ENCODE peak calls at places on chromosomes 7 and 10, in five cellular contexts. K, Y, D, C and Q are unnamed samples.

GRCh38 chr7:100159099-100159623 is 638 bp upstream of the TRAPPC14 start:
- DNase-seq in C (peak), D (no peak), Y (no peak), K (peak), Q (no peak)

GRCh38 chr7:157278791-157279678 is 57.8 kb upstream of the DNAJB6 start:
- DNase-seq in Y (no peak), D (no peak), C (peak), K (peak), Q (no peak)

GRCh38 chr7:47420117-47420780 is 161.7 kb downstream of the TNS3 start:
- DNase-seq in C (no peak), K (no peak), Y (no peak), D (no peak), Q (no peak)

GRCh38 chr7:139252451-139252850 is 21.4 kb downstream of the UBN2 start:
- DNase-seq in C (no peak), Y (no peak), D (no peak), K (no peak), Q (no peak)

GRCh38 chr7:152851881-152852417 is 92.4 kb downstream of the ACTR3B start:
- DNase-seq in K (no peak), C (no peak), Y (no peak), D (no peak), Q (no peak)

GRCh38 chr10:47405829-47406547 is 21.9 kb upstream of the ZNF488 start:
- DNase-seq in K (no peak), D (no peak), Y (no peak), C (no peak), Q (no peak)

GRCh38 chr7:351681-352480 is 61.9 kb downstream of the FOXL3 start:
- DNase-seq in K (no peak), D (no peak), Y (no peak), C (no peak), Q (no peak)

GRCh38 chr10:125661942-125662515 is 20.9 kb downstream of the TEX36 start:
- DNase-seq in C (no peak), D (no peak), K (peak), Y (peak), Q (no peak)

GRCh38 chr10:47451275-47451997 is 32.5 kb downstream of the ANXA8 start:
- DNase-seq in K (no peak), Y (no peak), D (no peak), C (no peak), Q (no peak)

GRCh38 chr10:77248104-77248503 is 389.5 kb downstream of the KCNMA1 start:
- DNase-seq in Y (no peak), K (no peak), C (no peak), D (no peak), Q (no peak)

GRCh38 chr7:98372993-98373392 is 27.9 kb downstream of the BAIAP2L1 start:
- DNase-seq in Y (no peak), K (no peak), D (no peak), C (no peak), Q (no peak)

GRCh38 chr10:8405551-8405950 is 351.1 kb downstream of the GATA3 start:
- DNase-seq in K (no peak), D (no peak), C (no peak), Y (no peak), Q (no peak)

GRCh38 chr10:85542936-85543730 is 823.5 kb downstream of the GRID1 start:
- DNase-seq in Y (no peak), D (no peak), C (no peak), K (no peak), Q (no peak)

GRCh38 chr10:62306663-62307062 is 38.0 kb upstream of the RTKN2 start:
- DNase-seq in D (no peak), Y (no peak), C (no peak), K (no peak), Q (no peak)

DNA sequence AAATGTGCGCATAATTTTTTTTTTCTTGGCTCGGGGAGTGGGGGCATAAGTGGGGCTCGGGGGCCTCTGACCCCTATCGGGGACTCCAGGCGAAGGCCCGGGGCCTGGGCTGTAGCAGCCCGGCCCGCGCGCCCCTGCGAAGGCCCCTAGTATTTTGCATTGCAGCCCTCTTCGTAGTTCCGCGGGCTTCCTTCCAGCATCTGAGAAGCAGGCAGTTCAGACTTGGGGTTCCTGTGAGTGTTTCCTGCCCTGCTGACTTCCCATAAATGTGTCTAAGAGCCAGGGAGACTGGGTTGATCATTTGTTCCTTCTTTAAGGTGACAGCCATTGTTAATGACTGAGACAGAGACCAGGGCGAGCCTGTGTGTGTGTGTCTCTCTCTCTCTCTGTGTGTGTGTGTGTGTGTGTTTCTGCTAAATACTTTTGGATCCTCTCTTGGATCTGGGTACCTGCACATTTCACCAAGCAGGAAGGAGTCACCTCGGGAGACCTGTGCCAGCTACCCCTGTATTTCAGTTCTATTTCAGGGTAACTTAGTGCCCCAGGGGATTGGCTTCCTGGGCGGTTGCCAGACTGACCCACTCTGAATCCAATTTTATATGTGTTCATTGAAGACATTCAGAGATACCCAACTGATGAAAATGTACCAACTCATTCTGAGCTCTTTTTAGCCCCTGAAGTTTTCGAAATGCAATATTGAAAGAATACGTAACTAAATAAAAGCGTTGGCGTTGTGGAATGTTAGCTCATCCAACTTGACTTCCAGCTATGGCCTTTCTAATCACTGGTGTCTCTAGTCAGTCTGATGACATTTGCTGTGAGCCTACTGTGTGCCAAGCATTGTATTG is 811 bp downstream of the MSRB2 start:
- DNase-seq in D (no peak), C (peak), K (no peak), Y (no peak), Q (peak)
- TF ChIP-seq MAX in D (no peak), C (no peak), K (no peak), Y (no peak), Q (no peak)

GRCh38 chr10:33352154-33352553 is 17.7 kb upstream of the NRP1 start:
- DNase-seq in Y (no peak), D (no peak), K (no peak), C (no peak), Q (no peak)
- TF ChIP-seq ZBTB33 in Y (no peak), D (no peak), K (no peak), C (no peak), Q (no peak)

GRCh38 chr10:112966191-112966855 is 16.3 kb downstream of the TCF7L2 start:
- DNase-seq in D (no peak), C (no peak), Y (no peak), K (no peak), Q (no peak)

GRCh38 chr10:112969542-112969941 is 19.5 kb downstream of the TCF7L2 start:
- DNase-seq in Y (no peak), D (no peak), C (no peak), K (no peak), Q (peak)

GRCh38 chr10:112967200-112967599 is 17.2 kb downstream of the TCF7L2 start:
- DNase-seq in C (no peak), D (no peak), K (no peak), Y (no peak), Q (no peak)

GRCh38 chr10:112970036-112970435 is 20.0 kb downstream of the TCF7L2 start:
- DNase-seq in C (no peak), D (no peak), Y (no peak), K (no peak), Q (no peak)

GRCh38 chr10:112969131-112969530 is 19.1 kb downstream of the TCF7L2 start:
- DNase-seq in C (no peak), K (no peak), D (no peak), Y (no peak), Q (no peak)
- TF ChIP-seq MAX in C (no peak), K (no peak), D (no peak), Y (no peak), Q (no peak)

GRCh38 chr7:151744051-151744580 is 132.8 kb downstream of the PRKAG2 start:
- DNase-seq in Y (no peak), K (no peak), D (no peak), C (no peak), Q (no peak)
- TF ChIP-seq ZBTB33 in Y (no peak), K (no peak), D (no peak), C (no peak), Q (no peak)

GRCh38 chr7:131057524-131058065 is 270.1 kb upstream of the MKLN1 start:
- DNase-seq in K (no peak), Y (no peak), D (no peak), C (no peak), Q (peak)
- TF ChIP-seq MAX in K (no peak), Y (no peak), D (no peak), C (no peak), Q (no peak)

DNA sequence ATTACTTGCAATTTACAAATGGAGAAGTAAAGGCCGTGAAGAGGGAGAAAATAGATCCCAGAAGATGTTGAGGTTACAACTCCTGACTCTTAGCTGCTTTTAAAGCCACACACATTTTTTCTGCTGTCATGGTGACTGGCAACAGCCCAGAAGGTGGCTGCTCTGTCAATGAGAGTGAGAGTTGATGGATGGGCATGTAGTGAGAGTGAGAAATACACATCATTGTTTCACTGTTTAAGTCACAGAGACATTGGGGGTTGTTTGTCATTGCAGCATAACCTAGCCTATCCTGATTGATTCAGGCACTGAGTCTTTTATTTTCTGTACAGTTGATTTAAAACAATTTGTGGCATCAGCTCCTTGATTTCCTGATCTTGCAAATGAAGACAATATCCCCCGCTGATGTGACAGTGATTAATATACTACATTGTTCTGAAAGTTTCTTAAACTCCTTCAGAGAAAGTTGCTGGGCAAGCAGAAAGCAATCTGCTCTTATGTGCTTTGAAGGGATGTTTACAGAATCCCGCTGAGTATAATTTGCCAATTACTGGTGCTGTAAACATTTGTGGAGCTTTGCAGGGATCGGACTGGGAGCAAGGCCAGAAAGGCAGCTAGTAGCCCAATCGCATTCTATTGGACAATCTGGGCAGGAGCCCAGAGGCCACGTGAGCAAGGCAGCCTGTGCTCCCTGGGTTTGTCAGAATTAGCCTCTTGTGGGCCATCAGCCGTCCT is 229.6 kb downstream of the PRPF18 start:
- DNase-seq in Y (no peak), D (no peak), C (no peak), K (no peak), Q (no peak)
- TF ChIP-seq ZBTB33 in Y (no peak), D (no peak), C (no peak), K (no peak), Q (no peak)

DNA sequence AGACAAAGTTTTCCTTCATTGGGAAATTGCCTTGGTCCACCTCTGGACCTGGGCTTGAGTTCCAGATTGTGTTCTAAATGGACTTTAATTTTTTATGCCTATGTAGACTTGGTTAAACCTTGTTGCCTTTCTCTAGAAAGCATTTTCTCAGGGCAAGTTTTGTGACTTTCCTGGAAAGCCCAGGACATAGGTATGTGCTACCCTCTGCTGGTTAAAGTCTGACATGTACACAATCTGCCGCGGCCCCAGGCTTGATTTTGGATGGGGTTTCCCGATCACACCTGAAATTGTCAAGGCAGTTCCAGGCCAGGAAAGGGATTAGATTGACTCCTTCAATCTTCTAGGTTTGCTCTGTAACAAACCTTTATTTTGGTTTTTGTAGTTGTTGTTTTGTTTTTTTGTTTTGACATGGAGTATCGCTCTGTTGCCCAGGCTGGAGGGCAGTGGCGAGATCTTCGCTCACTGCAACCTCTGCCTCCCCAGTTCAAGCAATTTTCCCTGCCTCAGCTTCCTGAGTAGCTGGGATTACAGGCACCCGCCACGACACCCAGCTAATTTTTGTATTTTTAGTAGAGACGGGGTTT is 14.1 kb upstream of the AKR1B10 start:
- DNase-seq in K (peak), C (peak), D (peak), Y (no peak), Q (peak)
- TF ChIP-seq MAX in K (no peak), C (no peak), D (no peak), Y (no peak), Q (no peak)

DNA sequence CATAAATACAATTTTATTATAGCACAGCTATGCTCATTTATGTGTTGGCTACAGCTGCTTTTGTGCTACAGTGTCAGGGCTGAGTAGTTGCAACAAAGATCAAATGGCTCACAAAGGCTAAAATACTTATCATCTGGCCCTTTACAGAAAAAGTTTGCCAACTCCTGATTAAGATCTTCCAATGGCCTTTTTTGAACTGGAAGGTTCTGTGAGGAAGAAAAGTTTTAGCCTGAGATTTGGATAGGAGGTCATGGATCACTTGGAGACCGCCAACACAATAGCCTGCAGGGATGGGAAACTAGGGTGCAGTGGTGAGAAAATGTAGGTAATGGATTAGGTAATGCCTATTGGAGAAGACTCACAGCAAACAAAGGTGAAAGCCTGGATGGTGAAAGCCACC is 169.8 kb downstream of the NOC3L start:
- DNase-seq in D (no peak), Y (no peak), K (no peak), C (no peak), Q (no peak)
- TF ChIP-seq ZBTB33 in D (no peak), Y (no peak), K (no peak), C (no peak), Q (no peak)

GRCh38 chr7:5283421-5284303 is 919 bp downstream of the SLC29A4 start:
- DNase-seq in Y (no peak), C (peak), K (peak), D (no peak), Q (peak)
- TF ChIP-seq MAX in Y (no peak), C (no peak), K (no peak), D (no peak), Q (no peak)